ENCODE peak calls at places on chromosomes 12 and 14, in four cellular contexts. C, H, F and N are unnamed samples.

GRCh38 chr12:30989754-30990153 is 63.2 kb downstream of the TSPAN11 start:
- DNase-seq in C (no peak), H (peak; percentile 3), F (peak; percentile 8), N (no peak)

GRCh38 chr12:44835641-44836379 is 40.3 kb downstream of the NELL2 start:
- DNase-seq in C (no peak), H (peak; percentile 1), F (no peak), N (no peak)

GRCh38 chr14:92651106-92651792 is 97.2 kb downstream of the LGMN start:
- DNase-seq in C (no peak), H (no peak), F (no peak), N (no peak)

GRCh38 chr12:46468159-46468558 is 95.6 kb upstream of the SLC38A2 start:
- DNase-seq in C (no peak), H (peak; percentile 75), F (no peak), N (peak; percentile 44)

GRCh38 chr14:105577339-105577861 is 51.0 kb downstream of the TMEM121 start:
- DNase-seq in C (no peak), H (no peak), F (no peak), N (no peak)

GRCh38 chr14:75518625-75519024 is 3.6 kb upstream of the BATF start:
- DNase-seq in C (no peak), H (no peak), F (peak; percentile 23), N (no peak)

GRCh38 chr14:25049559-25050493 is at the start of gene STXBP6:
- DNase-seq in C (peak; percentile 70), H (peak; percentile 78), F (peak; percentile 39), N (no peak)

GRCh38 chr12:104276192-104277131 is 27.1 kb upstream of the EID3 start:
- DNase-seq in C (no peak), H (peak; percentile 26), F (no peak), N (no peak)

GRCh38 chr12:23083267-23083666 is 458.3 kb downstream of the ETNK1 start:
- DNase-seq in C (no peak), H (peak; percentile 98), F (peak; percentile 64), N (peak; percentile 97)

GRCh38 chr12:45938566-45938965 is 51.8 kb downstream of the SCAF11 start:
- DNase-seq in C (no peak), H (no peak), F (peak; percentile 42), N (no peak)

GRCh38 chr12:47231456-47231855 is 151.7 kb upstream of the AMIGO2 start:
- DNase-seq in C (no peak), H (no peak), F (no peak), N (no peak)

GRCh38 chr12:16385779-16386646 is 38.6 kb downstream of the MGST1 start:
- DNase-seq in C (peak; percentile 22), H (peak; percentile 75), F (peak; percentile 50), N (peak; percentile 51)

GRCh38 chr12:65019696-65020095 is 101.4 kb downstream of the WIF1 start:
- DNase-seq in C (no peak), H (no peak), F (no peak), N (no peak)

GRCh38 chr12:69510176-69510827 is 40.1 kb downstream of the FRS2 start:
- DNase-seq in C (no peak), H (no peak), F (no peak), N (no peak)

GRCh38 chr14:93999573-93999972 is 2.5 kb downstream of the CCDC197 start:
- DNase-seq in C (no peak), H (no peak), F (no peak), N (no peak)

GRCh38 chr12:85843606-85844325 is 7.6 kb upstream of the RASSF9 start:
- DNase-seq in C (no peak), H (no peak), F (no peak), N (no peak)

GRCh38 chr14:58198086-58198485 is 1.9 kb upstream of the ACTR10 start:
- DNase-seq in C (no peak), H (no peak), F (no peak), N (no peak)

GRCh38 chr12:54300732-54301427 is at the start of gene NFE2:
- DNase-seq in C (peak; percentile 31), H (peak; percentile 83), F (no peak), N (peak; percentile 60)

GRCh38 chr12:103841690-103842584 is 903 bp upstream of the NT5DC3 start:
- DNase-seq in C (peak; percentile 47), H (peak; percentile 92), F (peak; percentile 16), N (peak; percentile 67)

GRCh38 chr14:52844262-52845060 is 53.1 kb upstream of the GNPNAT1 start:
- DNase-seq in C (peak; percentile 25), H (no peak), F (peak; percentile 49), N (no peak)

GRCh38 chr14:96592591-96593388 is 90.6 kb downstream of the PAPOLA start:
- DNase-seq in C (no peak), H (peak; percentile 30), F (peak; percentile 34), N (no peak)

GRCh38 chr14:100440207-100440631 is 117.1 kb downstream of the SLC25A47 start:
- DNase-seq in C (peak; percentile 84), H (peak; percentile 85), F (peak; percentile 50), N (peak; percentile 29)

GRCh38 chr14:73732006-73732405 is 17.8 kb upstream of the PNMA1 start:
- DNase-seq in C (no peak), H (no peak), F (no peak), N (no peak)

GRCh38 chr12:19404232-19404880 is 34.9 kb upstream of the AEBP2 start:
- DNase-seq in C (no peak), H (no peak), F (no peak), N (no peak)

GRCh38 chr12:109544955-109545531 is 28.3 kb downstream of the MMAB start:
- DNase-seq in C (no peak), H (peak; percentile 31), F (peak; percentile 26), N (no peak)

GRCh38 chr14:34711169-34711568 is 3.2 kb downstream of the CFL2 start:
- DNase-seq in C (no peak), H (peak; percentile 94), F (peak; percentile 24), N (peak; percentile 89)

GRCh38 chr12:109796057-109796456 is 37.1 kb downstream of the TRPV4 start:
- DNase-seq in C (no peak), H (no peak), F (no peak), N (no peak)

GRCh38 chr12:27924350-27925140 is 48.0 kb downstream of the PTHLH start:
- DNase-seq in C (no peak), H (peak; percentile 41), F (peak; percentile 16), N (no peak)

GRCh38 chr14:88129306-88130056 is 124.5 kb downstream of the GPR65 start:
- DNase-seq in C (no peak), H (peak; percentile 77), F (peak; percentile 11), N (peak; percentile 35)

GRCh38 chr14:76352639-76353281 is 23.2 kb upstream of the ESRRB start:
- DNase-seq in C (peak; percentile 44), H (peak; percentile 39), F (peak; percentile 37), N (peak; percentile 22)

GRCh38 chr14:74974364-74975058 is 19.1 kb upstream of the PGF start:
- DNase-seq in C (peak; percentile 66), H (no peak), F (no peak), N (no peak)

GRCh38 chr12:2803635-2804380 is 8.7 kb upstream of the ITFG2 start:
- DNase-seq in C (no peak), H (no peak), F (no peak), N (no peak)

GRCh38 chr12:19707948-19708409 is 268.7 kb downstream of the AEBP2 start:
- DNase-seq in C (no peak), H (peak; percentile 56), F (no peak), N (peak; percentile 34)

GRCh38 chr12:128802756-128803155 is 21.0 kb downstream of the SLC15A4 start:
- DNase-seq in C (no peak), H (no peak), F (no peak), N (no peak)

GRCh38 chr12:128803788-128804187 is 20.0 kb downstream of the SLC15A4 start:
- DNase-seq in C (no peak), H (peak; percentile 21), F (no peak), N (no peak)

GRCh38 chr12:128804762-128805161 is 19.0 kb downstream of the SLC15A4 start:
- DNase-seq in C (no peak), H (no peak), F (no peak), N (no peak)

GRCh38 chr12:128800606-128801005 is 23.2 kb downstream of the SLC15A4 start:
- DNase-seq in C (no peak), H (peak; percentile 38), F (no peak), N (no peak)

DNA sequence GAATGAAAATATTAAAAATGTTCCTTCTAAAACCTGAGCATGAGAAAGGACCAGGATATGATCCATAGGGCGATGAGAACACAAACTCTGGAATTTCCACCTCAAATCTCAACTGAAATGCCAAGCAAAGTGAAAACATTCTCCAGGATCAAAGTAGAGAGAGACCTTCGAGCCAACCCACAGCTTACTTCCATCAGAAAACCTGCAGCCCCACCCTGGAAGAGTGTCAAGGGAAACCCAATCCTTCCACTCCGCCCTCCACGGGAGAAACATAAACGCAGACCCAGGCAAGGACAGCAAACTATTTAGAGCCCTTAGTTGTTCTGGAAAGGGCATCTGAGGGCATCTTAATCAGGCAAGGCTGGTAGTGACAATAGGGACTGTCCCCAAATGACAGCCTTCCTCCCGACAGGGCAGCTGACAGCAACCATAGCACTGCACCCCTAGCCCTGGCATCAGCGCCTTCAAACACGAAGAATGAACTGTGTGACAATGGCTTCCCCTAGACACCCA is 21.8 kb downstream of the SLC15A4 start:
- DNase-seq in C (no peak), H (peak; percentile 80), F (peak; percentile 56), N (no peak)
- H3K27ac ChIP-seq in C (no peak overlapping the region), H (peak overlapping the region; percentile 4), F (peak overlapping the region; percentile 56), N (peak overlapping the region; percentile 69)

GRCh38 chr14:38089123-38089522 is 118.6 kb upstream of the SSTR1 start:
- DNase-seq in C (no peak), H (no peak), F (no peak), N (no peak)
- H3K4me3 ChIP-seq in C (no peak overlapping the region), H (peak overlapping the region; percentile 41), F (no peak overlapping the region), N (no peak overlapping the region)

GRCh38 chr14:99187858-99188257 is 84.1 kb downstream of the BCL11B start:
- DNase-seq in C (no peak), H (no peak), F (no peak), N (no peak)
- H3K27me3 ChIP-seq in C (no peaks in the 10 kb centered on the region), H (no peaks in the 10 kb centered on the region), F (no peaks in the 10 kb centered on the region), N (no peaks in the 10 kb centered on the region)

GRCh38 chr12:52151859-52152783 is 39.7 kb downstream of the KRT80 start:
- DNase-seq in C (peak; percentile 58), H (peak; percentile 47), F (peak; percentile 49), N (no peak)
- H3K27ac ChIP-seq in C (no peak overlapping the region), H (peak overlapping the region; percentile 41), F (no peak overlapping the region), N (no peak overlapping the region)

GRCh38 chr14:69877492-69877891 is 1.7 kb upstream of the SMOC1 start:
- DNase-seq in C (no peak), H (peak; percentile 8), F (peak; percentile 33), N (peak; percentile 24)

GRCh38 chr14:69876221-69876847 is 2.9 kb upstream of the SMOC1 start:
- DNase-seq in C (no peak), H (no peak), F (no peak), N (no peak)

GRCh38 chr14:69878251-69878650 is 965 bp upstream of the SMOC1 start:
- DNase-seq in C (no peak), H (no peak), F (no peak), N (no peak)

GRCh38 chr14:69879175-69880047 is at the start of gene SMOC1:
- DNase-seq in C (peak; percentile 26), H (peak; percentile 42), F (peak; percentile 57), N (peak; percentile 46)

GRCh38 chr14:69876848-69877306 is 2.3 kb upstream of the SMOC1 start:
- DNase-seq in C (no peak), H (no peak), F (peak; percentile 4), N (no peak)
- H3K4me3 ChIP-seq in C (no peak overlapping the region), H (no peak overlapping the region), F (no peak overlapping the region), N (no peak overlapping the region)